ENCODE peak calls at places on chromosome 14, in ten cellular contexts. A, J, G, C, B, V, T, D, E and N are unnamed samples.

GRCh38 chr14:56803816-56804535 is 6.3 kb downstream of the OTX2 start:
- DNase-seq in A (no peak), J (no peak), G (no peak), C (no peak), B (no peak), V (no peak), T (no peak), D (no peak), E (no peak), N (no peak)

GRCh38 chr14:20195911-20196310 is 5.2 kb downstream of the OR11G2 start:
- DNase-seq in A (no peak), J (no peak), G (no peak), C (no peak), B (no peak), V (no peak), T (no peak), D (no peak), E (no peak), N (no peak)

GRCh38 chr14:43651896-43652295 is 855.2 kb downstream of the FSCB start:
- DNase-seq in A (peak; percentile 5), J (no peak), G (no peak), C (no peak), B (no peak), V (no peak), T (no peak), D (no peak), E (no peak), N (peak; percentile 43)

GRCh38 chr14:101836131-101836530 is 74.6 kb downstream of the PPP2R5C start:
- DNase-seq in A (no peak), J (no peak), G (no peak), C (no peak), B (no peak), V (peak; percentile 69), T (no peak), D (no peak), E (no peak), N (no peak)

GRCh38 chr14:29321646-29322045 is 555.1 kb downstream of the FOXG1 start:
- DNase-seq in A (peak; percentile 19), J (no peak), G (no peak), C (no peak), B (no peak), V (no peak), T (no peak), D (no peak), E (no peak), N (no peak)

GRCh38 chr14:53663709-53664108 is 292.9 kb downstream of the BMP4 start:
- DNase-seq in A (peak; percentile 68), J (no peak), G (no peak), C (peak; percentile 44), B (no peak), V (no peak), T (peak; percentile 41), D (no peak), E (no peak), N (peak; percentile 77)

GRCh38 chr14:105439710-105440553 is 20.3 kb downstream of the MTA1 start:
- DNase-seq in A (no peak), J (no peak), G (no peak), C (no peak), B (no peak), V (no peak), T (no peak), D (no peak), E (no peak), N (no peak)

GRCh38 chr14:64726585-64726890 is 22.3 kb downstream of the PLEKHG3 start:
- DNase-seq in A (peak; percentile 63), J (no peak), G (no peak), C (peak; percentile 90), B (no peak), V (no peak), T (no peak), D (peak; percentile 60), E (peak; percentile 45), N (peak; percentile 66)

GRCh38 chr14:100534528-100535286 is 52.5 kb downstream of the BEGAIN start:
- DNase-seq in A (peak; percentile 6), J (no peak), G (no peak), C (peak; percentile 34), B (peak; percentile 54), V (peak; percentile 21), T (peak; percentile 55), D (peak; percentile 47), E (no peak), N (peak; percentile 11)

GRCh38 chr14:38221077-38221476 is 13.4 kb downstream of the SSTR1 start:
- DNase-seq in A (no peak), J (no peak), G (no peak), C (no peak), B (no peak), V (no peak), T (no peak), D (no peak), E (no peak), N (no peak)

GRCh38 chr14:80213602-80214001 is 2.3 kb upstream of the DIO2 start:
- DNase-seq in A (peak; percentile 72), J (no peak), G (no peak), C (no peak), B (no peak), V (no peak), T (peak; percentile 53), D (no peak), E (no peak), N (peak; percentile 76)

DNA sequence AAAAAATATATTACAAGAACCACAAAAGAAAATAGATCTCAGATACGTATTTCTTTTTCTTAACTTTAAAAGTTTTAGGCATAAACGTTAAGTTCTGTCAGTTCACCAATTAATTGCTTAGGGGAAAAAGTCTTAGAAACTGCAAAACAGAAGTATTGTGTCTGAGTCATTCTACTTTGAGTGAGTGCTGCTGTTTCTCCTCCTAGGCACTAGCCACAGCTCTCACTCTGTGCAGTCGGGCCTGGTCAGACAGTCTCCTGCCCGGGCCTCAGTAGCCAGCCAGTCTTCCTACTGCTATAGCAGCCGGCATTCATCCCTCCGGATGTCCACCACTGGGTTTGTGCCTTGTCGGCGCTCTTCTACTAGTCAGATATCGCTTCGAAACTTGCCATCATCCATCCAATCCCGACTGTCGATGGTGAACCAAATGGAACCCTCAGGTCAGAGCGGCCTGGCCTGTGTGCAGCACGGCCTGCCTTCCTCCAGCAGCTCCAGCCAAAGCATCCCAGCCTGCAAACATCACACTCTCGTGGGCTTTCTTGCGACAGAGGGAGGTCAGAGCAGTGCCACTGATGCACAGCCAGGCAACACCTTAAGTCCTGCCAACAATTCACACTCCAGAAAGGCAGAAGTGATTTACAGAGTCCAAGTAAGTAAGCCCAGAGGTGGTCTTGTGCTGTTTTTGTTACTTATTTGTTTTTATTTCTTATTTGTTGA is 201.3 kb downstream of the PCNX1 start:
- DNase-seq in A (no peak), J (no peak), G (no peak), C (no peak), B (no peak), V (no peak), T (no peak), D (no peak), E (no peak), N (no peak)
- H3K36me3 ChIP-seq in A (peaks cover 23% of the 10 kb centered on the region), J (peaks cover 43% of the 10 kb centered on the region), G (peaks cover 21% of the 10 kb centered on the region), C (no peaks in the 10 kb centered on the region), B (peaks cover 27% of the 10 kb centered on the region), V (no peaks in the 10 kb centered on the region), T (peaks cover 72% of the 10 kb centered on the region), D (peaks cover 74% of the 10 kb centered on the region), E (peaks cover 35% of the 10 kb centered on the region), N (peaks cover 14% of the 10 kb centered on the region)

GRCh38 chr14:73759714-73760597 is 45.8 kb upstream of the PNMA1 start:
- DNase-seq in A (peak; percentile 99), J (peak; percentile 93), G (peak; percentile 96), C (peak; percentile 98), B (peak; percentile 99), V (peak; percentile 95), T (peak; percentile 96), D (peak; percentile 98), E (peak; percentile 98), N (peak; percentile 95)
- H3K4me1 ChIP-seq in A (peaks cover 55% of the 10 kb centered on the region), J (peaks cover 76% of the 10 kb centered on the region), G (peaks cover 52% of the 10 kb centered on the region), C (peaks cover 74% of the 10 kb centered on the region), B (peaks cover 34% of the 10 kb centered on the region), V (peaks cover 44% of the 10 kb centered on the region), T (peaks cover 44% of the 10 kb centered on the region), D (peaks cover 83% of the 10 kb centered on the region), E (peaks cover 78% of the 10 kb centered on the region), N (peaks cover 54% of the 10 kb centered on the region)

GRCh38 chr14:71130491-71131179 is 223.4 kb downstream of the PCNX1 start:
- DNase-seq in A (peak; percentile 89), J (no peak), G (no peak), C (no peak), B (no peak), V (no peak), T (no peak), D (no peak), E (no peak), N (no peak)
- H3K27ac ChIP-seq in A (no peak overlapping the region), J (no peak overlapping the region), G (no peak overlapping the region), C (no peak overlapping the region), B (no peak overlapping the region), V (no peak overlapping the region), T (no peak overlapping the region), D (no peak overlapping the region), E (no peak overlapping the region), N (no peak overlapping the region)

GRCh38 chr14:81478446-81478845 is 55.2 kb downstream of the SEL1L start:
- DNase-seq in A (no peak), J (no peak), G (no peak), C (no peak), B (no peak), V (no peak), T (no peak), D (no peak), E (no peak), N (no peak)
- H3K36me3 ChIP-seq in A (peaks cover 22% of the 10 kb centered on the region), J (peaks cover 17% of the 10 kb centered on the region), G (peaks cover 37% of the 10 kb centered on the region), C (no peaks in the 10 kb centered on the region), B (peaks cover 51% of the 10 kb centered on the region), V (no peaks in the 10 kb centered on the region), T (peaks cover 50% of the 10 kb centered on the region), D (peaks cover 75% of the 10 kb centered on the region), E (peaks cover 19% of the 10 kb centered on the region), N (peaks cover 14% of the 10 kb centered on the region)

GRCh38 chr14:55045087-55045486 is 6.4 kb upstream of the MAPK1IP1L start:
- DNase-seq in A (no peak), J (no peak), G (no peak), C (no peak), B (no peak), V (no peak), T (no peak), D (no peak), E (no peak), N (no peak)
- H3K4me1 ChIP-seq in A (no peaks in the 10 kb centered on the region), J (no peaks in the 10 kb centered on the region), G (no peaks in the 10 kb centered on the region), C (no peaks in the 10 kb centered on the region), B (no peaks in the 10 kb centered on the region), V (no peaks in the 10 kb centered on the region), T (no peaks in the 10 kb centered on the region), D (no peaks in the 10 kb centered on the region), E (no peaks in the 10 kb centered on the region), N (no peaks in the 10 kb centered on the region)